ENCODE peak calls at places on chromosomes 7 and 10, in eight cellular contexts. C is left ventricle myocardium inferior, U is heart left ventricle, N is A549, L is progenitor cell of endocrine pancreas, B is left lung, V is GM10248, K is IMR-90. W is an unnamed sample.

GRCh38 chr7:133365892-133366291 is 113.0 kb downstream of the EXOC4 start:
- DNase-seq in C (no peak), U (no peak), K (peak; percentile 62), V (no peak), N (no peak), L (no peak), B (no peak), W (no peak)

GRCh38 chr10:23081156-23081833 is 14.1 kb upstream of the MSRB2 start:
- DNase-seq in V (no peak), L (no peak), C (no peak), N (no peak), B (no peak), K (peak; percentile 3), U (no peak), W (no peak)

GRCh38 chr10:86443936-86444335 is 77.3 kb upstream of the GRID1 start:
- DNase-seq in N (no peak), U (no peak), K (peak; percentile 52), L (no peak), C (no peak), B (no peak), V (no peak), W (no peak)

GRCh38 chr10:24894309-24894708 is 58.1 kb downstream of the PRTFDC1 start:
- DNase-seq in C (no peak), L (no peak), B (peak; percentile 64), U (no peak), K (peak; percentile 97), N (no peak), V (no peak), W (no peak)

GRCh38 chr10:48634198-48634983 is 29.5 kb upstream of the ARHGAP22 start:
- DNase-seq in V (no peak), L (no peak), B (peak; percentile 77), K (peak; percentile 69), U (peak; percentile 62), C (peak; percentile 46), N (no peak), W (no peak)

GRCh38 chr7:68706291-68706690 is 892.0 kb upstream of the AUTS2 start:
- DNase-seq in K (peak; percentile 91), V (no peak), C (no peak), B (no peak), L (no peak), U (no peak), N (peak; percentile 81), W (no peak)

GRCh38 chr10:89458289-89458688 is 43.9 kb downstream of the IFIT5 start:
- DNase-seq in U (no peak), L (no peak), C (no peak), K (peak; percentile 79), V (no peak), N (no peak), B (no peak), W (no peak)

GRCh38 chr7:44163591-44163990 is 22.5 kb upstream of the MYL7 start:
- DNase-seq in V (no peak), K (peak; percentile 94), B (no peak), U (no peak), L (no peak), N (no peak), C (no peak), W (no peak)

GRCh38 chr10:112761256-112761655 is 188.8 kb upstream of the TCF7L2 start:
- DNase-seq in B (no peak), V (no peak), U (no peak), C (no peak), N (no peak), L (no peak), K (no peak), W (no peak)

GRCh38 chr10:86177483-86178155 is 189.0 kb downstream of the GRID1 start:
- DNase-seq in K (no peak), N (no peak), U (no peak), B (no peak), V (no peak), L (no peak), C (no peak), W (no peak)

GRCh38 chr7:63067897-63068585 is 930.6 kb upstream of the ZNF722 start:
- DNase-seq in K (no peak), L (no peak), N (no peak), U (peak; percentile 15), B (no peak), V (no peak), C (peak; percentile 28), W (no peak)

GRCh38 chr7:158771-159170 is 33.6 kb upstream of the FAM20C start:
- DNase-seq in U (no peak), N (no peak), L (no peak), V (no peak), B (no peak), C (no peak), K (no peak), W (no peak)

GRCh38 chr10:70523044-70523443 is 44.5 kb downstream of the PALD1 start:
- DNase-seq in V (no peak), C (peak; percentile 27), K (no peak), B (no peak), U (no peak), L (no peak), N (no peak), W (no peak)

GRCh38 chr10:86957471-86958108 is at the start of gene MMRN2:
- DNase-seq in V (no peak), B (no peak), K (no peak), L (no peak), N (no peak), C (no peak), U (peak; percentile 68), W (no peak)

GRCh38 chr10:85319150-85319549 is 990.8 kb downstream of the CCSER2 start:
- DNase-seq in L (no peak), K (no peak), U (no peak), C (no peak), N (no peak), V (no peak), B (no peak), W (no peak)

GRCh38 chr7:64630496-64630895 is 35.4 kb upstream of the ZNF107 start:
- DNase-seq in B (no peak), N (no peak), U (no peak), L (no peak), V (no peak), C (no peak), K (peak; percentile 15), W (no peak)
- TF ChIP-seq CTCF in B (peak; percentile 28), N (no peak), U (peak; percentile 51), L (peak; percentile 23), V (no peak), C (peak; percentile 67), K (peak; percentile 29), W (no peak)

DNA sequence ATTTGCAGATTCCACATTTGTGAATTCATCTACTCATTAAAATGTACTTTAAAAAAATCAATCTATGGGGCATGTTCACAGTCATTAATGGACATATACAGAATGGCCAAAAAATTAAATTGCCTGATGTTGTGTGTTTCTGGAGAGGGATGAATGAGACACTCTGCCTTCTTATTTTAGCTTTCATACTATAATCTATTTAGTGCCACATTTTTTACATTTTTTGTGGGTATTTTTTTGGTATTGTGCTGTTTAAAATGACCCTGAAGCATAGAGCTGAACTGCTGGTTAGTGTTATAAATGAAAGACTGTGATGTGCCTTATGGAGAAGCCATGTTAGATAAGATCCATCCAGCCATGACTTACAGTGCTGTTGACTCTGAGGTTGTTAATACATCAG is 961.8 kb upstream of the LRRN3 start:
- DNase-seq in L (no peak), B (no peak), U (no peak), C (no peak), K (no peak), V (no peak), N (no peak), W (no peak)
- TF ChIP-seq CTCF in L (no peak), B (no peak), U (no peak), C (no peak), K (no peak), V (no peak), N (no peak), W (no peak)

GRCh38 chr10:49778197-49778596 is 16.1 kb upstream of the OGDHL start:
- DNase-seq in V (no peak), C (no peak), N (no peak), K (no peak), U (no peak), B (no peak), L (no peak), W (no peak)

GRCh38 chr10:49781247-49781646 is 19.1 kb upstream of the OGDHL start:
- DNase-seq in B (no peak), V (no peak), K (peak; percentile 21), N (no peak), C (no peak), U (no peak), L (no peak), W (no peak)

GRCh38 chr10:49784631-49785030 is 22.5 kb upstream of the OGDHL start:
- DNase-seq in U (no peak), L (no peak), C (no peak), V (no peak), B (no peak), N (no peak), K (no peak), W (no peak)

DNA sequence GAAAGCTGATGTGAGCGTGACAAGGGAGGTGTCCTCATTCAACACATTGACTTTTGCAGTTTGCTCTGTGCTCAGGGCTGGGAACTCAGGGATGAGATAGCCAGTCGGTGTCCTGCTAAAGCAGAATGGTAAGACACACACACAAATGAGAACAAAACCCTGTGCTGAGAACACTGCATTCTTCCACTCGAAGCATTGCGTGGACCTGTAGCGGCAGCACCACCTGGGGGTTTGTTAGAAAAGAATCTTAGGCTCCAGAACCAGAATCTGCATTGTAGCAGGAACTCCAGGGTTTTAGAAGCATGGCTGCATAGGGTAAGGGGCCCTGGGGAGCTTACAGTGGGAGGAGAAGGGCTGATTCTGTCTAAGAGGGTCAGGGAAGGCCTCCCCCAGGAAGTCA is 21.5 kb upstream of the OGDHL start:
- DNase-seq in K (no peak), V (no peak), U (no peak), B (no peak), C (no peak), L (no peak), N (no peak), W (no peak)
- TF ChIP-seq CTCF in K (no peak), V (no peak), U (no peak), B (no peak), C (no peak), L (no peak), N (no peak), W (no peak)

GRCh38 chr10:75922435-75922834 is 491.0 kb downstream of the LRMDA start:
- DNase-seq in L (no peak), V (no peak), N (no peak), U (no peak), K (peak; percentile 0), B (no peak), C (no peak), W (no peak)
- TF ChIP-seq CTCF in L (no peak), V (no peak), N (peak; percentile 7), U (peak; percentile 9), K (no peak), B (no peak), C (peak; percentile 40), W (no peak)

GRCh38 chr7:74006451-74007259 is 21.3 kb upstream of the ELN start:
- DNase-seq in N (no peak), U (no peak), C (no peak), V (no peak), B (no peak), K (no peak), L (no peak), W (no peak)
- TF ChIP-seq CTCF in N (no peak), U (no peak), C (no peak), V (no peak), B (no peak), K (no peak), L (no peak), W (no peak)

DNA sequence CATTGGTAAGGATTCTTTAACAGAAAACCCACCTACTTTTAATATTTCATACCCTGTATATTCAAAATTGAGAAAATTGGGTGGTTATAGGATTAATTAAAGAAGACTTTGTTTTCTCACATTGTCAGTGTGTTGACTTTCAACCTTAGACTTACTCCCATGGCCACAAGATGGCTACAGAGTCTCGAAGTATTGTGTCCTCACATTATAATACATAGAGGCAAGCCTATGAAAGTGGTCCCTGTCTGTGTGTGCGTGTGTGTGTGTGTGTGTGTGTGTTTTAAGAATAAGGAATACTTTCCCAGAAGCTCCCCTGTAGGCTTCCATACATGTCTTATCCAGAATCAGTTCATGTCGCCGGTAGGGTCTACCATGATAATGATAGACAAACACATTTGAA is 180.0 kb downstream of the PHF14 start:
- DNase-seq in K (no peak), N (no peak), L (no peak), U (no peak), V (no peak), C (no peak), B (no peak), W (no peak)
- TF ChIP-seq CTCF in K (no peak), N (no peak), L (no peak), U (no peak), V (no peak), C (no peak), B (no peak), W (no peak)

W was measured in GM13976.